ENCODE peak calls at places on chromosomes 16 and 17, in six cellular contexts. D is mammary epithelial cell; L is aorta; C is lung; F is CD8-positive, alpha-beta memory T cell; P is tibial artery. W is an unnamed sample.

GRCh38 chr17:41939044-41939695 is 8.8 kb downstream of the ODAD4 start:
- DNase-seq in D (no peak), L (no peak), C (no peak), F (no peak), P (no peak), W (no peak)

GRCh38 chr17:53765609-53766008 is 57.1 kb upstream of the KIF2B start:
- DNase-seq in D (peak; percentile 24), L (no peak), C (no peak), F (no peak), P (no peak), W (no peak)

GRCh38 chr16:4917117-4917516 is 19.8 kb downstream of the PPL start:
- DNase-seq in D (no peak), L (no peak), C (no peak), F (no peak), P (no peak), W (no peak)

GRCh38 chr16:56269824-56270684 is 78.8 kb downstream of the GNAO1 start:
- DNase-seq in D (no peak), L (peak; percentile 72), C (no peak), F (no peak), P (peak; percentile 87), W (peak; percentile 38)

GRCh38 chr16:12411521-12411920 is 392.2 kb downstream of the CPPED1 start:
- DNase-seq in D (no peak), L (no peak), C (no peak), F (no peak), P (no peak), W (no peak)

GRCh38 chr17:68356520-68356919 is 65.2 kb downstream of the ARSG start:
- DNase-seq in D (no peak), L (no peak), C (no peak), F (peak; percentile 46), P (no peak), W (no peak)

GRCh38 chr17:45227101-45227591 is 5.5 kb downstream of the FMNL1 start:
- DNase-seq in D (no peak), L (no peak), C (no peak), F (no peak), P (no peak), W (no peak)

GRCh38 chr17:4944163-4944553 is 4.1 kb downstream of the RNF167 start:
- DNase-seq in D (no peak), L (no peak), C (no peak), F (peak; percentile 41), P (no peak), W (no peak)

GRCh38 chr16:84607694-84608093 is 10.2 kb downstream of the COTL1 start:
- DNase-seq in D (no peak), L (no peak), C (no peak), F (no peak), P (no peak), W (no peak)

GRCh38 chr16:81232740-81233367 is 5.6 kb upstream of the BCO1 start:
- DNase-seq in D (no peak), L (no peak), C (no peak), F (no peak), P (no peak), W (no peak)

GRCh38 chr17:74467221-74467951 is 952 bp downstream of the CD300A start:
- DNase-seq in D (no peak), L (peak; percentile 65), C (no peak), F (no peak), P (no peak), W (no peak)

GRCh38 chr17:38730526-38731379 is 612 bp downstream of the CISD3 start:
- DNase-seq in D (peak; percentile 53), L (peak; percentile 75), C (peak; percentile 82), F (no peak), P (peak; percentile 91), W (peak; percentile 83)

GRCh38 chr17:1398900-1399299 is 1.1 kb downstream of the YWHAE start:
- DNase-seq in D (peak; percentile 42), L (no peak), C (no peak), F (no peak), P (no peak), W (no peak)

GRCh38 chr16:17072104-17072503 is 398.7 kb downstream of the XYLT1 start:
- DNase-seq in D (peak; percentile 25), L (no peak), C (no peak), F (no peak), P (no peak), W (no peak)

GRCh38 chr16:1206326-1206725 is 18.7 kb downstream of the TPSG1 start:
- DNase-seq in D (no peak), L (no peak), C (no peak), F (no peak), P (no peak), W (no peak)

GRCh38 chr17:65656390-65657250 is 95.2 kb upstream of the AXIN2 start:
- DNase-seq in D (no peak), L (no peak), C (no peak), F (no peak), P (no peak), W (no peak)

GRCh38 chr17:64788286-64789060 is 126.4 kb upstream of the SMURF2 start:
- DNase-seq in D (no peak), L (no peak), C (no peak), F (no peak), P (peak; percentile 50), W (no peak)

GRCh38 chr16:11242658-11243057 is 13.3 kb downstream of the SOCS1 start:
- DNase-seq in D (no peak), L (no peak), C (no peak), F (no peak), P (no peak), W (no peak)

GRCh38 chr17:82272495-82273326 is 789 bp downstream of the CSNK1D start:
- DNase-seq in D (no peak), L (peak; percentile 77), C (peak; percentile 51), F (peak; percentile 23), P (peak; percentile 76), W (peak; percentile 59)

GRCh38 chr17:40175928-40176327 is 1.3 kb upstream of the RAPGEFL1 start:
- DNase-seq in D (no peak), L (no peak), C (no peak), F (no peak), P (no peak), W (no peak)

GRCh38 chr17:82065193-82065637 is 389 bp downstream of the DUS1L start:
- DNase-seq in D (peak; percentile 21), L (no peak), C (no peak), F (no peak), P (no peak), W (no peak)

GRCh38 chr16:73053379-73054130 is 5.6 kb upstream of the ZFHX3 start:
- DNase-seq in D (peak; percentile 32), L (no peak), C (no peak), F (no peak), P (peak; percentile 76), W (no peak)

GRCh38 chr17:65813306-65813705 is 251.9 kb upstream of the AXIN2 start:
- DNase-seq in D (no peak), L (no peak), C (no peak), F (no peak), P (no peak), W (no peak)

GRCh38 chr16:84294196-84295142 is at the start of gene WFDC1:
- DNase-seq in D (no peak), L (peak; percentile 62), C (no peak), F (no peak), P (peak; percentile 90), W (no peak)

GRCh38 chr17:7237266-7237760 is 1.9 kb downstream of the PHF23 start:
- DNase-seq in D (no peak), L (no peak), C (no peak), F (no peak), P (no peak), W (no peak)

GRCh38 chr17:7234100-7235012 is at the start of gene DVL2:
- DNase-seq in D (peak; percentile 86), L (peak; percentile 97), C (peak; percentile 97), F (peak; percentile 93), P (peak; percentile 98), W (peak; percentile 96)

GRCh38 chr17:7236808-7237207 is 2.4 kb downstream of the PHF23 start:
- DNase-seq in D (no peak), L (no peak), C (no peak), F (no peak), P (no peak), W (no peak)

GRCh38 chr17:7237761-7238417 is 1.4 kb downstream of the PHF23 start:
- DNase-seq in D (peak; percentile 45), L (peak; percentile 90), C (peak; percentile 85), F (peak; percentile 71), P (peak; percentile 90), W (peak; percentile 86)

DNA sequence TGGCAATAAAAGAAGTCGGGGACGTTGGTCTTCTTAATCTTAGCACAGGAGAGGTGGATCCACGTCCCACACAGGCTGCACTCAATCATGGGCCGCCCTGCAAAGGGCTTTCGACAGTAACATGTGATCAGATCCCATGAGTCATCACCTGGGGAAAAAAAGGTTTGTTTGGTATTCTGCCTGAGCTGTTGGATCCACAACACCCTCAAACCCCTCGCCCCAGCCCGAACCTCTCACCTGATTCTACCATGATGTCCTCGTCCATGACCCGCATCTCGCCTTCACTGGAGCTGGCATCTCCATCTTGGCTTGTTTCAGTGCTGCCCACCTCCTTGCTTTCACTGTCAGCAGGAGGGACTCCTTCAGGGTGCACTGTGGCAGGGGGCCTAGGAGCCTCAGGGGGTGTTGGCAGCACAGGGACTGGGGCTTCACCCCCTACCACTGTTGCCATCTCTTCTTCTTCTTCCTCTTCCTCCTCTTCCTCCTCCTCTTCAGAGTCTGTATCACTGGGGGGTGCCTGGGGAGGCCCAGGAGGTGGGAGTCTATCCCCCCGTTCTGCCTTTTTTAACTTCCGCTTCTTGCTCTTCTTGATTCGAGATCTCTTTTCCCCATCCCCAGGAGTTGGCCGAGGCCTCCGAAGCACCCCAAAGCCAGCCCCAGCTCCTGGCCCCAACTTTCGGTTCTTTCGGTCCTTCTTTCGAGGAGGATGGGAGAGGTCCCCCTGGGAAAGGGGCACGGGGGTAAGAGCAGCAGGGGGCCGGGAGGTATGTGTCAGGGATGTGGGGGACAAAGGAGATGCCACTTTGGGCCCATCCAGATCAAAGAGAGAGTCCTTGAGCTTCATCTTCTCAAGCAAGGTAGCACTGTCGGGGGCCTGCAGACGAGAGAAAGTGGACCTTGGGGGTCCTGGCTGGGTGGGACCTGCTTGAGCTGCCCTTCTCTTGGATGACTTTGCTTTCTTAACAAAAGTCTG is 1.7 kb upstream of the DVL2 start:
- DNase-seq in D (peak; percentile 56), L (peak; percentile 48), C (no peak), F (no peak), P (no peak), W (no peak)
- H3K4me1 ChIP-seq in D (peaks cover 40% of the 10 kb centered on the region), L (no peaks in the 10 kb centered on the region), C (peaks cover 13% of the 10 kb centered on the region), F (peaks cover 48% of the 10 kb centered on the region), P (peaks cover 44% of the 10 kb centered on the region), W (peaks cover 53% of the 10 kb centered on the region)

DNA sequence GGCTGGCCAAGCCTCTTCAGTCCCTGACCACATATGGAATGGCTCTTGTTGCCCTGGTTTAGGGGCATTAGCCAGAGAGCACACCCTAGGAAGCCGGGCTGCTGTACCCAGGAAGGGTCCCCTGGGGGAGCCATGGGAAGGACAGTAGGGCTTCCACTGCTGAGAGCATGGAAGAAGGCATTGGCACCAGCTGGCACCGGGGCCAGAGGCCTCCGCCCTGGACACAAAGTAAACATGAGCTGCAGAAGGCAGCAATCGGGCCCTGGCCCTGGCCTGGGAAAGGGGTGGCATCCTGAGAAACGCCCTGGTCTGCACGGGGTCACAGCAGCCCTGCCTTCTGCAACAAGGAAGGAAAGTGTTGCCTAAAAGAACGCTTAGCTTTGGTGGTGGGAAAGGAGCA is 49.4 kb downstream of the VAC14 start:
- DNase-seq in D (no peak), L (no peak), C (no peak), F (no peak), P (no peak), W (no peak)
- H3K27ac ChIP-seq in D (no peak overlapping the region), L (no peak overlapping the region), C (peak overlapping the region; percentile 78), F (no peak overlapping the region), P (peak overlapping the region; percentile 66), W (peak overlapping the region; percentile 61)

GRCh38 chr16:87602821-87603683 is 744 bp downstream of the JPH3 start:
- DNase-seq in D (no peak), L (peak; percentile 24), C (no peak), F (no peak), P (no peak), W (no peak)
- H3K27me3 ChIP-seq in D (peaks cover 33% of the 10 kb centered on the region), L (no peaks in the 10 kb centered on the region), C (peaks cover 27% of the 10 kb centered on the region), F (peaks cover 40% of the 10 kb centered on the region), P (peaks cover 2% of the 10 kb centered on the region), W (peaks cover 90% of the 10 kb centered on the region)

GRCh38 chr16:68077866-68078725 is 7.1 kb upstream of the NFATC3 start:
- DNase-seq in D (no peak), L (no peak), C (no peak), F (no peak), P (no peak), W (no peak)
- H3K4me1 ChIP-seq in D (no peaks in the 10 kb centered on the region), L (no peaks in the 10 kb centered on the region), C (no peaks in the 10 kb centered on the region), F (peaks cover 85% of the 10 kb centered on the region), P (no peaks in the 10 kb centered on the region), W (peaks cover 52% of the 10 kb centered on the region)